ENCODE peak calls at places on chromosomes 3 and 15, in nine cellular contexts. T, R, D, I, G, S, C, Z and K are unnamed samples. For H3K4me1, the result is how much of the 10 kb centered on the place peaks cover.

GRCh38 chr15:31435256-31435781 is 108.7 kb downstream of the KLF13 start:
- DNase-seq in T (peak), R (peak), D (peak), I (peak), G (peak), S (peak), C (peak), Z (peak), K (peak)

GRCh38 chr15:41284425-41285177 is 47.8 kb downstream of the OIP5 start:
- DNase-seq in T (peak), R (peak), D (peak), I (no peak), G (no peak), S (no peak), C (no peak), Z (no peak), K (no peak)

GRCh38 chr15:51706347-51706746 is 25.0 kb downstream of the SCG3 start:
- DNase-seq in T (no peak), R (no peak), D (no peak), I (no peak), G (no peak), S (no peak), C (no peak), Z (no peak), K (no peak)

GRCh38 chr3:122964844-122965243 is 62.7 kb downstream of the SEMA5B start:
- DNase-seq in T (no peak), R (no peak), D (no peak), I (no peak), G (no peak), S (no peak), C (no peak), Z (no peak), K (no peak)

GRCh38 chr15:46456431-46456830 is 821.6 kb downstream of the SQOR start:
- DNase-seq in T (no peak), R (no peak), D (no peak), I (no peak), G (no peak), S (no peak), C (no peak), Z (no peak), K (no peak)

GRCh38 chr3:17307482-17307881 is 422.7 kb downstream of the PLCL2 start:
- DNase-seq in T (no peak), R (no peak), D (no peak), I (no peak), G (no peak), S (no peak), C (no peak), Z (no peak), K (no peak)

GRCh38 chr15:25062551-25063430 is 108.0 kb downstream of the SNRPN start:
- DNase-seq in T (no peak), R (no peak), D (no peak), I (no peak), G (no peak), S (no peak), C (peak), Z (no peak), K (no peak)

GRCh38 chr3:49883992-49884391 is 14.3 kb upstream of the CAMKV start:
- DNase-seq in T (no peak), R (no peak), D (no peak), I (no peak), G (no peak), S (no peak), C (no peak), Z (no peak), K (no peak)

GRCh38 chr3:149954812-149955211 is 15.9 kb downstream of the PFN2 start:
- DNase-seq in T (no peak), R (no peak), D (no peak), I (no peak), G (no peak), S (no peak), C (no peak), Z (no peak), K (no peak)

GRCh38 chr3:18135083-18135814 is 289.9 kb downstream of the SATB1 start:
- DNase-seq in T (no peak), R (no peak), D (peak), I (no peak), G (no peak), S (no peak), C (no peak), Z (peak), K (no peak)

GRCh38 chr3:48459331-48459730 is 12.8 kb downstream of the ATRIP start:
- DNase-seq in T (no peak), R (no peak), D (peak), I (no peak), G (no peak), S (no peak), C (no peak), Z (no peak), K (no peak)

DNA sequence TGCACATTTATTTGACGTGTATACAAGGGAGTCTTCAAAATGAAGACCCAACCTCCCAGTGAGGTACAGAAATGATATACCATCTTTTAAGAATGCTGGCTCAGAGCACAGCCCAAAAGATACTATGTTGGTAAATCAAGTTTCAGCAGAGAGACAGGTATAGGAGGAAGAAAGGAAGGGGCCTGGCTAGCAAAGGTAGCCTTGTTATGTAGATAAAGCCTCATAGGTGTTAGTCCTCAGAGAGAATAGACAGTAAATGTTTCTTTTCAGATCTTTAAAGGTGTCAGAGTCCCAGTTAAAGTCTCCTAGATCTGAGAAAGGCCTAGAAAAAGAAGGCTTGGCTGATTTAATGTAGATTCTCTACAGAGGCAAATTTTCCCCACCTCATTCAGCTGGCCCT is 213.8 kb downstream of the SI start:
- DNase-seq in T (no peak), R (no peak), D (no peak), I (no peak), G (no peak), S (no peak), C (no peak), Z (no peak), K (no peak)
- H3K4me1 ChIP-seq in T (under half), R (under half), D (under half), I (under half), G (under half), S (under half), C (under half), Z (under half), K (under half)

GRCh38 chr3:133442518-133442917 is 42.7 kb downstream of the BFSP2 start:
- DNase-seq in T (no peak), R (no peak), D (no peak), I (no peak), G (no peak), S (no peak), C (no peak), Z (no peak), K (no peak)

GRCh38 chr3:133440652-133441051 is 40.8 kb downstream of the BFSP2 start:
- DNase-seq in T (no peak), R (no peak), D (no peak), I (no peak), G (no peak), S (no peak), C (no peak), Z (peak), K (no peak)

GRCh38 chr3:133441867-133442270 is 42.0 kb downstream of the BFSP2 start:
- DNase-seq in T (no peak), R (no peak), D (no peak), I (no peak), G (no peak), S (no peak), C (no peak), Z (no peak), K (no peak)

GRCh38 chr3:133439563-133439962 is 39.7 kb downstream of the BFSP2 start:
- DNase-seq in T (no peak), R (no peak), D (no peak), I (no peak), G (no peak), S (no peak), C (no peak), Z (no peak), K (no peak)

DNA sequence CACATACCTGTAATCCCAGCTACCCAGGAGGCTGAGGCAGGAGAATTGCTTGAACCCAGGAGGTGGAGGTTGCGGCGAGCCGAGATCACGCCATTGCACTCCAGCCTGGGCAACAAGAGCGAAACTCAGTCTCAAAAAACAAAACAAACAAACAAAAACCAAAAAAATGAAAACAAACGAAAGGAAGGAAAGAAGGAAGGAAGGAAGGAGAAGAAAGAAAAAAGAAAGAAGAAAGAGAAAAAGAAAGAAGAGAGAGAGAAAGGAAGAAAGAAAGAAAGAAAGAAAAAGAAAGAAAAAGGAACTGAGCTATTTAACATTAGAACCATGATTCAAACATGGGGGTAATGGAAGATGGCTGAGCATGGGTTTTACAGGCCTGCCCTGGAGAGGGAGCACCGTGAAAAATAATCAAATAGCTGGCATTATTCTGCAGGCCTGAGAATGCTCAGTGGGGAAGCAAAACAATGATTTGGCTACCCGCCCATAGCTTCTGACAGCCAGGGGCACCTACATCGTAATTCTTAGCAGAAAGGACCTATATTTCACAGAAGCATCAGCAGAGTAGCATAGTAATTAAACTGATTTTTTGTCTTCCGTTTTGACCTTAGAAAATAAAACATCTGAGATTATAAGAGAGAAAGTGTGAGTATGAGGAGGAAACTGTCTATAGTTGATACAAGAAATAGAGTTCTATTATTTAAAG is 37.7 kb downstream of the BFSP2 start:
- DNase-seq in T (peak), R (no peak), D (no peak), I (no peak), G (no peak), S (no peak), C (no peak), Z (peak), K (no peak)
- TF ChIP-seq CTCF in T (peak), R (no peak), D (no peak), I (no peak), G (no peak), S (no peak), C (no peak), Z (no peak), K (no peak)

DNA sequence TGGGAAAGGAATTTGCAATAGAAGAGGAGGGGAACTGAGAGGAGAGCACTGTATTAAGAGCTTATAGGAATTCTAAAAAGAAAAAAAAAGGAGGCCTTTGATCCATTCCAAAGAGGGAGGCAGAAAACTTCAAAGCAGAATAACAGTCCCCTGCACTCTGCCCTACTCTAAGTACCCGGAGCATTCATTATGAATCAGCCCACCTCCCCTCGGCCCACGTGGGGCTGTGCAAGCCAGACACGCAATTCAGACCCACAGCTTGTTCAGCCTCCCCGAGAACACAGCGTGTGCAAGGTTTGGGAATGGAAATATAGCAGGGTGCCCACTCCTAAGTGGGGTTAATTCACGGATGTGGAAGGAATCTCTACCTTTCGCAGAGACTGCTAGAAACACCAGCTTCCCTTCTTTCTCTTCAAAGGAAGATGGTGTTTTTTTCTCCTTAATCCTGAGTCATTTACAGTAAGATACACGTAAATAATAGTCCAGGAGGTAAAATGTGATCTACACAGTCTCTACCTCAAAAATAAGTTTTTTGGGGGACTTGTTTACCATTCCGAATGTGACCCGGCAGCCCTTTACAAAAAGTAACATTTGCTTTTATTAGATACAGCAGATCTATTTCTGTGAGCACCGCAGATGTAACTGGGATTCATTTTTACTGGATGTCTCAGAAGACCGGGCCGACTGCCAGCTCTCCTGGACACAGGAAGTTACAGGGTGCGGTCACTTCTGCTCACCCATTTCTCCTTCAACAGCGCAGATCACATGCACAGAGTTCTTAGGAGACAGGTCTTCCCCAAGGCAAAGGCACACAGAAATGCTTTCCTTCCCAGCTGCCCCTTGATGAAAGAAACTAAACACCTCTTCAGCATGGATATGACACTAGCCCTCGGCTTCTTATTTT is 768.5 kb upstream of the CFAP20DC start:
- DNase-seq in T (peak), R (peak), D (peak), I (no peak), G (peak), S (peak), C (peak), Z (peak), K (peak)
- H3K4me3 ChIP-seq in T (no peak), R (no peak), D (peak), I (no peak), G (peak), S (peak), C (no peak), Z (no peak), K (no peak)

DNA sequence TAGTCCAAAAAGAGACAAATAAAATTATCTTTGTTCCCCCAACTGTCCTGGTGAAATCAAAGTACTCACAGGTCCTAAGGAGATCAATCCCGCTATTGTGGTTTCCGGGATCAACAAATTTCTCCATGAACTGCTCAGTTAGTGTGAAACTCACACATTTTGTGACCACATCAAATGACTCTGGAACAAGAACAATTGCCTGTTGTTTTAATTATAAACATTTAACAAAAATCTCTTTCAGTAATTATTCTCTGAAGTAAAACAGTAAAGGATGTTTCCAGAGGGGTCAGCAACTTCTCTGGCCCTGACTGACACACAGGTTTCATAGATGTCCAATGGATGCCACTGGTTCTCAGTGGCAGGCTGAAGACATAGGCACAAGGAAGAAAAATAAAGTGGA is 3.9 kb downstream of the CLDND1 start:
- DNase-seq in T (no peak), R (no peak), D (no peak), I (no peak), G (no peak), S (no peak), C (no peak), Z (no peak), K (no peak)
- H3K4me1 ChIP-seq in T (under half), R (under half), D (under half), I (under half), G (under half), S (under half), C (under half), Z (under half), K (under half)

GRCh38 chr3:158668506-158668905 is 3.9 kb downstream of the LXN start:
- DNase-seq in T (no peak), R (no peak), D (no peak), I (no peak), G (no peak), S (no peak), C (no peak), Z (peak), K (no peak)

GRCh38 chr3:158672293-158673176 is at the start of gene LXN:
- DNase-seq in T (peak), R (peak), D (peak), I (peak), G (peak), S (peak), C (peak), Z (peak), K (peak)
- TF ChIP-seq CTCF in T (peak), R (peak), D (peak), I (peak), G (peak), S (peak), C (no peak), Z (peak), K (peak)

GRCh38 chr15:64776402-64776786 is 1.0 kb upstream of the RBPMS2 start:
- DNase-seq in T (no peak), R (no peak), D (no peak), I (peak), G (no peak), S (no peak), C (peak), Z (no peak), K (no peak)

GRCh38 chr15:64774556-64775523 is 549 bp downstream of the RBPMS2 start:
- DNase-seq in T (no peak), R (peak), D (no peak), I (peak), G (peak), S (no peak), C (peak), Z (no peak), K (no peak)

GRCh38 chr15:64772964-64773363 is 2.4 kb downstream of the RBPMS2 start:
- DNase-seq in T (no peak), R (no peak), D (no peak), I (no peak), G (no peak), S (no peak), C (no peak), Z (no peak), K (no peak)

GRCh38 chr15:64773606-64774555 is 1.5 kb downstream of the RBPMS2 start:
- DNase-seq in T (no peak), R (no peak), D (no peak), I (no peak), G (no peak), S (no peak), C (peak), Z (no peak), K (no peak)

GRCh38 chr15:64775551-64776401 is at the start of gene RBPMS2:
- DNase-seq in T (peak), R (peak), D (no peak), I (no peak), G (peak), S (no peak), C (peak), Z (peak), K (no peak)
- H3K4me3 ChIP-seq in T (peak), R (peak), D (no peak), I (peak), G (peak), S (peak), C (peak), Z (peak), K (peak)

GRCh38 chr15:65828566-65828965 is 36.5 kb upstream of the DENND4A start:
- DNase-seq in T (no peak), R (no peak), D (no peak), I (no peak), G (no peak), S (no peak), C (no peak), Z (no peak), K (no peak)
- H3K4me1 ChIP-seq in T (half or more), R (under half), D (under half), I (under half), G (under half), S (under half), C (under half), Z (under half), K (under half)

DNA sequence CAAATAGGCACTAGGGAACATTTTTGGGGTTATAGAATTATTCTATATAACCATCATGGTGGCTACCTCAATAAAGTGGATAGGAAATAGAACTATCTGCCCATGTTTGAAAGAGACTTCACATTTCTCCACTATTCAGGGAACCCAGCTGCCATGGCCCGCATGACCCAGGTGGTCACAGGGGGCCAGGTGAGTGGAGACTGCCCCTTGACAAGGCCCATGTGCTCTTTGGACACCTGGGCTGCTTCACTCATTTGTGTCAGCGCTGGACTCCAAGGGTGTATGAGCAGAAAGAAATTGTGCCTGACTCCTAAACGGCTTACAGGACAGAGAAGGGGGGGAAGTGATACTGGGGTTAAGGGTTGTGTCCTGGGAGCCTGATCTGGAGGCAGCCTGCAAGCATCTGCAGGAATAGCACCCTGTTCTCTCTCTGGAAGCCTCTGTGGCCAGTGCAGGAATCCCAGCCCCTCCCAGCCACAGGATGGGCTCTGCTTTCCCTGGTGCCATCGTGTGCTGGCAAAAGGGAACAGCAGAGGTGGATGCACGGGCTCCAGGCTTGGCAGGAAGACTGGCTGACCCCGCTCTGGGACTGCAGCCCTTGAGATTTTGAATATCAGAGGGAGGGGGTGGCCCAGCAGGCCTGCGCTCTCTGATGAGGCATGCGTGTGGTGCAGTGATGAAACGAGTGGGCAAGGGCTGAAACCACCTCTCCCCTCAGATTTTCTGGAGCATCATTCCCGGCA is 9.1 kb upstream of the C3orf22 start:
- DNase-seq in T (peak), R (no peak), D (no peak), I (no peak), G (no peak), S (peak), C (no peak), Z (no peak), K (no peak)
- TF ChIP-seq CTCF in T (no peak), R (peak), D (peak), I (no peak), G (no peak), S (no peak), C (no peak), Z (no peak), K (no peak)

DNA sequence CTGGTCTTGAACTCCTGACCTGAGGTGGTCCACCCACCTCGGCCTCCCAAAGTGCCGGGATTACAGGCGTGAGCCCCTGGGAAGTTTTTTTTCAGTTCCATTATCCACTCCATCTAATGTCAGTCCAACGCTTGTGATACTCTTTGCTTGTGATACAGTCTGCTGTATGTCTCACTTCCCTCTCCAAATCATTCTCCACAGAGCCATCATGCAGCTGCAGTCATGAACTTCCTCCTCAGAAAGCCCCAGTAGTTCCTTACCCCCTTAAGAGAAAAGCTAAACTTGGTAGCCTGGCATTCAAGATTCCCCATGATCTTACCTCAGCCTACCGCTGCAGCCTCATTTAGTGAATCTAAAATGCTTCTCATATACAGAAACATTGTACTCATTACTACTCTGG is 2.3 kb downstream of the ARPC4 start:
- DNase-seq in T (no peak), R (no peak), D (no peak), I (no peak), G (no peak), S (no peak), C (no peak), Z (no peak), K (no peak)
- H3K4me3 ChIP-seq in T (no peak), R (no peak), D (no peak), I (no peak), G (no peak), S (no peak), C (no peak), Z (no peak), K (no peak)